ENCODE peak calls at places on chromosome 15, in nine cellular contexts. One of them, this sample, is unnamed. For H3K36me3, the result is how much of the 10 kb centered on the place peaks cover.

GRCh38 chr15:75655911-75656310 is 8.2 kb downstream of the SNX33 start:
- DNase-seq in ovary: no peak
- DNase-seq in aorta: no peak
- DNase-seq in stomach: no peak
- DNase-seq in tibial artery: no peak
- DNase-seq in transverse colon: no peak
- DNase-seq in naive thymus-derived CD4-positive, alpha-beta T cell: no peak
- DNase-seq in kidney: no peak
- DNase-seq in psoas muscle: peak
- DNase-seq in this sample: no peak

GRCh38 chr15:39127925-39128617 is 452.8 kb upstream of the THBS1 start:
- DNase-seq in ovary: no peak
- DNase-seq in aorta: no peak
- DNase-seq in stomach: no peak
- DNase-seq in tibial artery: no peak
- DNase-seq in transverse colon: peak
- DNase-seq in naive thymus-derived CD4-positive, alpha-beta T cell: no peak
- DNase-seq in kidney: no peak
- DNase-seq in psoas muscle: no peak
- DNase-seq in this sample: no peak

GRCh38 chr15:66706225-66706732 is 4.2 kb downstream of the SMAD6 start:
- DNase-seq in ovary: peak
- DNase-seq in aorta: peak
- DNase-seq in stomach: peak
- DNase-seq in tibial artery: peak
- DNase-seq in transverse colon: no peak
- DNase-seq in naive thymus-derived CD4-positive, alpha-beta T cell: no peak
- DNase-seq in kidney: no peak
- DNase-seq in psoas muscle: no peak
- DNase-seq in this sample: no peak

GRCh38 chr15:22903961-22904534 is 65.6 kb downstream of the NIPA2 start:
- DNase-seq in ovary: no peak
- DNase-seq in aorta: no peak
- DNase-seq in stomach: peak
- DNase-seq in tibial artery: no peak
- DNase-seq in transverse colon: peak
- DNase-seq in naive thymus-derived CD4-positive, alpha-beta T cell: no peak
- DNase-seq in kidney: no peak
- DNase-seq in psoas muscle: no peak
- DNase-seq in this sample: no peak

GRCh38 chr15:98896802-98897732 is 110.5 kb downstream of the PGPEP1L start:
- DNase-seq in ovary: no peak
- DNase-seq in aorta: no peak
- DNase-seq in stomach: no peak
- DNase-seq in tibial artery: no peak
- DNase-seq in transverse colon: no peak
- DNase-seq in naive thymus-derived CD4-positive, alpha-beta T cell: no peak
- DNase-seq in kidney: no peak
- DNase-seq in psoas muscle: no peak
- DNase-seq in this sample: peak

GRCh38 chr15:39272901-39273300 is 308.0 kb upstream of the THBS1 start:
- DNase-seq in ovary: no peak
- DNase-seq in aorta: no peak
- DNase-seq in stomach: no peak
- DNase-seq in tibial artery: no peak
- DNase-seq in transverse colon: no peak
- DNase-seq in naive thymus-derived CD4-positive, alpha-beta T cell: no peak
- DNase-seq in kidney: no peak
- DNase-seq in psoas muscle: no peak
- DNase-seq in this sample: no peak

GRCh38 chr15:33292718-33293307 is 18.0 kb upstream of the RYR3 start:
- DNase-seq in ovary: peak
- DNase-seq in aorta: peak
- DNase-seq in stomach: peak
- DNase-seq in tibial artery: no peak
- DNase-seq in transverse colon: peak
- DNase-seq in naive thymus-derived CD4-positive, alpha-beta T cell: peak
- DNase-seq in kidney: no peak
- DNase-seq in psoas muscle: no peak
- DNase-seq in this sample: no peak

GRCh38 chr15:100101389-100102089 is 240.2 kb downstream of the ADAMTS17 start:
- DNase-seq in ovary: no peak
- DNase-seq in aorta: no peak
- DNase-seq in stomach: no peak
- DNase-seq in tibial artery: no peak
- DNase-seq in transverse colon: no peak
- DNase-seq in naive thymus-derived CD4-positive, alpha-beta T cell: no peak
- DNase-seq in kidney: no peak
- DNase-seq in psoas muscle: peak
- DNase-seq in this sample: peak

GRCh38 chr15:80317389-80318169 is 65.6 kb upstream of the CTXND1 start:
- DNase-seq in ovary: no peak
- DNase-seq in aorta: no peak
- DNase-seq in stomach: no peak
- DNase-seq in tibial artery: no peak
- DNase-seq in transverse colon: no peak
- DNase-seq in naive thymus-derived CD4-positive, alpha-beta T cell: no peak
- DNase-seq in kidney: peak
- DNase-seq in psoas muscle: no peak
- DNase-seq in this sample: peak

GRCh38 chr15:68641376-68641775 is 62.6 kb downstream of the CORO2B start:
- DNase-seq in ovary: peak
- DNase-seq in aorta: no peak
- DNase-seq in stomach: no peak
- DNase-seq in tibial artery: peak
- DNase-seq in transverse colon: no peak
- DNase-seq in naive thymus-derived CD4-positive, alpha-beta T cell: no peak
- DNase-seq in kidney: no peak
- DNase-seq in psoas muscle: no peak
- DNase-seq in this sample: no peak

GRCh38 chr15:60801336-60801735 is 322.4 kb upstream of the ICE2 start:
- DNase-seq in ovary: no peak
- DNase-seq in aorta: no peak
- DNase-seq in stomach: no peak
- DNase-seq in tibial artery: no peak
- DNase-seq in transverse colon: no peak
- DNase-seq in naive thymus-derived CD4-positive, alpha-beta T cell: no peak
- DNase-seq in kidney: no peak
- DNase-seq in psoas muscle: no peak
- DNase-seq in this sample: no peak

GRCh38 chr15:99102332-99103235 is 2.3 kb upstream of the SYNM start:
- DNase-seq in ovary: no peak
- DNase-seq in aorta: no peak
- DNase-seq in stomach: no peak
- DNase-seq in tibial artery: no peak
- DNase-seq in transverse colon: no peak
- DNase-seq in naive thymus-derived CD4-positive, alpha-beta T cell: no peak
- DNase-seq in kidney: peak
- DNase-seq in psoas muscle: no peak
- DNase-seq in this sample: peak

DNA sequence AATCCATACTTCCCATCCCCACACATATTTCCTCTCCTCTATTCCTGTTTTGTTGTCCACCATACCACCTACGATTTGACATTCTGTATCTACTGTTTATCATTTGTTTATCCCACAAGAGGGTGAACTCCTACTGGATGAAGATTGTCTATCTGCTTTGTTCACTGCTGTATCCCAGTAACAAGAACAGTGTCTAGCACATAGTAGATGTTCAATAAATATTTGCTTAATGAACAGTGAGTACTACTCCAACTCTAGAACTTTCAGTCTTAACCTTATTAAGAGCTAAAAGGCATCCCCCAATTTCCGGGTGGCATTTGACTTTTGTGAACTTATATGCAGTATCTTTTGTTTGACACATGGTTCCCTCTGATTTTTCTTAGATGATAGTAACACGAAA is 1.3 kb downstream of the PYGO1 start:
- DNase-seq in ovary: no peak
- DNase-seq in aorta: no peak
- DNase-seq in stomach: no peak
- DNase-seq in tibial artery: no peak
- DNase-seq in transverse colon: no peak
- DNase-seq in naive thymus-derived CD4-positive, alpha-beta T cell: no peak
- DNase-seq in kidney: no peak
- DNase-seq in psoas muscle: no peak
- DNase-seq in this sample: no peak
- H3K4me3 ChIP-seq in ovary: peak
- H3K4me3 ChIP-seq in aorta: peak
- H3K4me3 ChIP-seq in stomach: peak
- H3K4me3 ChIP-seq in tibial artery: peak
- H3K4me3 ChIP-seq in transverse colon: no peak
- H3K4me3 ChIP-seq in naive thymus-derived CD4-positive, alpha-beta T cell: no peak
- H3K4me3 ChIP-seq in kidney: peak
- H3K4me3 ChIP-seq in psoas muscle: peak
- H3K4me3 ChIP-seq in this sample: no peak

GRCh38 chr15:85507114-85507513 is 126.7 kb downstream of the AKAP13 start:
- DNase-seq in ovary: no peak
- DNase-seq in aorta: no peak
- DNase-seq in stomach: no peak
- DNase-seq in tibial artery: no peak
- DNase-seq in transverse colon: no peak
- DNase-seq in naive thymus-derived CD4-positive, alpha-beta T cell: no peak
- DNase-seq in kidney: no peak
- DNase-seq in psoas muscle: no peak
- DNase-seq in this sample: no peak

GRCh38 chr15:85503151-85503797 is 122.9 kb downstream of the AKAP13 start:
- DNase-seq in ovary: no peak
- DNase-seq in aorta: no peak
- DNase-seq in stomach: no peak
- DNase-seq in tibial artery: no peak
- DNase-seq in transverse colon: no peak
- DNase-seq in naive thymus-derived CD4-positive, alpha-beta T cell: no peak
- DNase-seq in kidney: no peak
- DNase-seq in psoas muscle: no peak
- DNase-seq in this sample: no peak

GRCh38 chr15:85501574-85501973 is 121.2 kb downstream of the AKAP13 start:
- DNase-seq in ovary: no peak
- DNase-seq in aorta: no peak
- DNase-seq in stomach: no peak
- DNase-seq in tibial artery: no peak
- DNase-seq in transverse colon: no peak
- DNase-seq in naive thymus-derived CD4-positive, alpha-beta T cell: no peak
- DNase-seq in kidney: no peak
- DNase-seq in psoas muscle: no peak
- DNase-seq in this sample: no peak

GRCh38 chr15:85500729-85501128 is 120.3 kb downstream of the AKAP13 start:
- DNase-seq in ovary: no peak
- DNase-seq in aorta: no peak
- DNase-seq in stomach: no peak
- DNase-seq in tibial artery: no peak
- DNase-seq in transverse colon: no peak
- DNase-seq in naive thymus-derived CD4-positive, alpha-beta T cell: no peak
- DNase-seq in kidney: no peak
- DNase-seq in psoas muscle: no peak
- DNase-seq in this sample: no peak

GRCh38 chr15:85504739-85505676 is 124.6 kb downstream of the AKAP13 start:
- DNase-seq in ovary: no peak
- DNase-seq in aorta: no peak
- DNase-seq in stomach: peak
- DNase-seq in tibial artery: no peak
- DNase-seq in transverse colon: peak
- DNase-seq in naive thymus-derived CD4-positive, alpha-beta T cell: peak
- DNase-seq in kidney: no peak
- DNase-seq in psoas muscle: no peak
- DNase-seq in this sample: peak
- H3K27ac ChIP-seq in ovary: no peak
- H3K27ac ChIP-seq in aorta: no peak
- H3K27ac ChIP-seq in stomach: no peak
- H3K27ac ChIP-seq in tibial artery: no peak
- H3K27ac ChIP-seq in transverse colon: peak
- H3K27ac ChIP-seq in naive thymus-derived CD4-positive, alpha-beta T cell: no peak
- H3K27ac ChIP-seq in kidney: no peak
- H3K27ac ChIP-seq in psoas muscle: no peak
- H3K27ac ChIP-seq in this sample: peak

GRCh38 chr15:28113426-28114113 is 14.5 kb upstream of the OCA2 start:
- DNase-seq in ovary: no peak
- DNase-seq in aorta: no peak
- DNase-seq in stomach: no peak
- DNase-seq in tibial artery: no peak
- DNase-seq in transverse colon: no peak
- DNase-seq in naive thymus-derived CD4-positive, alpha-beta T cell: no peak
- DNase-seq in kidney: no peak
- DNase-seq in psoas muscle: no peak
- DNase-seq in this sample: no peak

GRCh38 chr15:28114114-28114455 is 15.0 kb upstream of the OCA2 start:
- DNase-seq in ovary: no peak
- DNase-seq in aorta: no peak
- DNase-seq in stomach: no peak
- DNase-seq in tibial artery: no peak
- DNase-seq in transverse colon: no peak
- DNase-seq in naive thymus-derived CD4-positive, alpha-beta T cell: no peak
- DNase-seq in kidney: no peak
- DNase-seq in psoas muscle: no peak
- DNase-seq in this sample: no peak

GRCh38 chr15:28111552-28111951 is 12.4 kb upstream of the OCA2 start:
- DNase-seq in ovary: no peak
- DNase-seq in aorta: no peak
- DNase-seq in stomach: no peak
- DNase-seq in tibial artery: no peak
- DNase-seq in transverse colon: no peak
- DNase-seq in naive thymus-derived CD4-positive, alpha-beta T cell: no peak
- DNase-seq in kidney: no peak
- DNase-seq in psoas muscle: no peak
- DNase-seq in this sample: peak

GRCh38 chr15:28112101-28112760 is 13.1 kb upstream of the OCA2 start:
- DNase-seq in ovary: no peak
- DNase-seq in aorta: no peak
- DNase-seq in stomach: no peak
- DNase-seq in tibial artery: no peak
- DNase-seq in transverse colon: no peak
- DNase-seq in naive thymus-derived CD4-positive, alpha-beta T cell: no peak
- DNase-seq in kidney: no peak
- DNase-seq in psoas muscle: no peak
- DNase-seq in this sample: no peak

DNA sequence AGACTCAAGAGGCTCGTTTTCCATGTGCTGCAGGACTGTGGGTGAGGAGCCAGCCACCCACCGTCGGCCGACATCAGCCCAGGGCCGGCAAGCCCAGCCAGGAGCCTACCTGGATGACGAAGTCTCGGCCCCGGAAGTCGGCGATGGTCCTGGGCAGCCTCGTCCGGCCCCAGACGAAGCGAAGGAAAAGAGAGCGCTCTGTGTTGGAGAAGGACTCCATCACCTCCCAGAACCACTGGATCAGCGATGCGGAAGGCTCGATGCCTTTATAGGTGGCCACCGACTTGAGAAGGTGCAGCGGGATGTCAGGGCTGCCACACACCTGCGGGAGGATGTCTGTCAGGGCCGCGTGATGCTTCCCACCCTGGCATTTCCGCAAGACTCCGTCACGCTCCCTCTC is 13.8 kb upstream of the OCA2 start:
- DNase-seq in ovary: no peak
- DNase-seq in aorta: no peak
- DNase-seq in stomach: no peak
- DNase-seq in tibial artery: no peak
- DNase-seq in transverse colon: no peak
- DNase-seq in naive thymus-derived CD4-positive, alpha-beta T cell: no peak
- DNase-seq in kidney: no peak
- DNase-seq in psoas muscle: no peak
- DNase-seq in this sample: no peak
- H3K36me3 ChIP-seq in ovary: under half
- H3K36me3 ChIP-seq in aorta: under half
- H3K36me3 ChIP-seq in stomach: half or more
- H3K36me3 ChIP-seq in tibial artery: under half
- H3K36me3 ChIP-seq in transverse colon: under half
- H3K36me3 ChIP-seq in naive thymus-derived CD4-positive, alpha-beta T cell: under half
- H3K36me3 ChIP-seq in kidney: under half
- H3K36me3 ChIP-seq in psoas muscle: half or more
- H3K36me3 ChIP-seq in this sample: half or more

GRCh38 chr15:81880833-81881232 is 165.0 kb downstream of the MEX3B start:
- DNase-seq in ovary: no peak
- DNase-seq in aorta: no peak
- DNase-seq in stomach: no peak
- DNase-seq in tibial artery: no peak
- DNase-seq in transverse colon: no peak
- DNase-seq in naive thymus-derived CD4-positive, alpha-beta T cell: no peak
- DNase-seq in kidney: no peak
- DNase-seq in psoas muscle: no peak
- DNase-seq in this sample: no peak
- H3K4me3 ChIP-seq in ovary: no peak
- H3K4me3 ChIP-seq in aorta: no peak
- H3K4me3 ChIP-seq in stomach: no peak
- H3K4me3 ChIP-seq in tibial artery: no peak
- H3K4me3 ChIP-seq in transverse colon: no peak
- H3K4me3 ChIP-seq in naive thymus-derived CD4-positive, alpha-beta T cell: no peak
- H3K4me3 ChIP-seq in kidney: no peak
- H3K4me3 ChIP-seq in psoas muscle: no peak
- H3K4me3 ChIP-seq in this sample: no peak

This sample was measured in right atrium auricular region.